ENCODE peak calls at places on chromosomes 12 and 14, in eight cellular contexts. M, C, E, W, P, R, X and S are unnamed samples.

GRCh38 chr14:46788994-46789393 is 137.4 kb upstream of the RPL10L start:
- DNase-seq in M (no peak), C (no peak), E (no peak), W (no peak), P (no peak), R (no peak), X (no peak), S (no peak)

GRCh38 chr12:3445127-3445978 is 45.6 kb upstream of the PRMT8 start:
- DNase-seq in M (no peak), C (no peak), E (no peak), W (no peak), P (no peak), R (peak; percentile 64), X (no peak), S (no peak)

GRCh38 chr12:1629338-1630080 is 478 bp downstream of the WNT5B start:
- DNase-seq in M (peak; percentile 62), C (no peak), E (no peak), W (no peak), P (no peak), R (no peak), X (peak; percentile 69), S (no peak)

GRCh38 chr12:47634127-47634526 is 71.7 kb downstream of the RPAP3 start:
- DNase-seq in M (no peak), C (no peak), E (no peak), W (no peak), P (no peak), R (no peak), X (no peak), S (no peak)

GRCh38 chr12:65886996-65887395 is 62.7 kb downstream of the HMGA2 start:
- DNase-seq in M (no peak), C (no peak), E (no peak), W (no peak), P (peak; percentile 23), R (no peak), X (no peak), S (no peak)

GRCh38 chr14:59826150-59826549 is 44.4 kb downstream of the RTN1 start:
- DNase-seq in M (no peak), C (no peak), E (no peak), W (no peak), P (no peak), R (no peak), X (no peak), S (no peak)

GRCh38 chr14:99062216-99062615 is 209.8 kb downstream of the BCL11B start:
- DNase-seq in M (no peak), C (no peak), E (no peak), W (no peak), P (no peak), R (no peak), X (no peak), S (no peak)

GRCh38 chr14:68626386-68626785 is 166.5 kb downstream of the ZFP36L1 start:
- DNase-seq in M (no peak), C (no peak), E (peak; percentile 75), W (no peak), P (no peak), R (no peak), X (peak; percentile 79), S (no peak)

GRCh38 chr14:105154476-105154871 is 14.1 kb downstream of the JAG2 start:
- DNase-seq in M (peak; percentile 20), C (no peak), E (no peak), W (no peak), P (no peak), R (no peak), X (peak; percentile 60), S (no peak)

GRCh38 chr12:103462675-103463074 is 33.1 kb downstream of the C12orf42 start:
- DNase-seq in M (no peak), C (no peak), E (no peak), W (no peak), P (no peak), R (no peak), X (no peak), S (no peak)

GRCh38 chr12:119679490-119679889 is 11.6 kb downstream of the PRKAB1 start:
- DNase-seq in M (no peak), C (no peak), E (no peak), W (no peak), P (no peak), R (no peak), X (no peak), S (no peak)

GRCh38 chr14:49975286-49975685 is 82.4 kb downstream of the ARF6 start:
- DNase-seq in M (no peak), C (no peak), E (no peak), W (no peak), P (peak; percentile 89), R (no peak), X (no peak), S (no peak)

GRCh38 chr14:61749867-61750266 is 12.4 kb upstream of the SNAPC1 start:
- DNase-seq in M (no peak), C (no peak), E (no peak), W (no peak), P (no peak), R (no peak), X (no peak), S (no peak)

GRCh38 chr12:52347016-52347415 is 20.3 kb downstream of the KRT85 start:
- DNase-seq in M (no peak), C (no peak), E (no peak), W (no peak), P (no peak), R (peak; percentile 43), X (no peak), S (no peak)

GRCh38 chr12:60197589-60197988 is 601.8 kb downstream of the SLC16A7 start:
- DNase-seq in M (no peak), C (no peak), E (no peak), W (no peak), P (peak; percentile 45), R (no peak), X (no peak), S (no peak)

GRCh38 chr12:98084950-98085349 is 430.4 kb upstream of the TMPO start:
- DNase-seq in M (no peak), C (no peak), E (no peak), W (no peak), P (no peak), R (no peak), X (no peak), S (no peak)